ENCODE peak calls at places on chromosomes 13 and 19, in ten cellular contexts. G, K, P, X, A, W, Y, C, T and F are unnamed samples.

GRCh38 chr19:17950310-17951150 is 16.4 kb upstream of the KCNN1 start:
- DNase-seq in G (no peak), K (no peak), P (no peak), X (no peak), A (no peak), W (no peak), Y (peak), C (peak), T (no peak), F (peak)

GRCh38 chr19:47310819-47311218 is 1.2 kb downstream of the C5AR1 start:
- DNase-seq in G (no peak), K (no peak), P (peak), X (no peak), A (peak), W (peak), Y (peak), C (no peak), T (no peak), F (no peak)

GRCh38 chr19:2982983-2983350 is 5.6 kb downstream of the TLE6 start:
- DNase-seq in G (peak), K (no peak), P (peak), X (peak), A (peak), W (peak), Y (peak), C (no peak), T (peak), F (peak)

GRCh38 chr13:68927387-68928026 is 1180.1 kb upstream of the ATXN8OS start:
- DNase-seq in G (no peak), K (no peak), P (no peak), X (no peak), A (no peak), W (no peak), Y (no peak), C (no peak), T (no peak), F (no peak)

GRCh38 chr19:8506402-8506957 is 4.0 kb upstream of the PRAM1 start:
- DNase-seq in G (no peak), K (no peak), P (no peak), X (peak), A (no peak), W (no peak), Y (no peak), C (no peak), T (peak), F (peak)

GRCh38 chr19:45569619-45570421 is 14.8 kb downstream of the OPA3 start:
- DNase-seq in G (no peak), K (no peak), P (no peak), X (peak), A (peak), W (peak), Y (peak), C (peak), T (no peak), F (peak)

GRCh38 chr19:45168767-45169351 is 8.1 kb upstream of the NKPD1 start:
- DNase-seq in G (no peak), K (no peak), P (no peak), X (no peak), A (no peak), W (no peak), Y (peak), C (no peak), T (no peak), F (no peak)

GRCh38 chr19:54201172-54201701 is 579 bp downstream of the RPS9 start:
- DNase-seq in G (no peak), K (no peak), P (no peak), X (no peak), A (peak), W (no peak), Y (no peak), C (no peak), T (no peak), F (no peak)

GRCh38 chr13:97391201-97391600 is 42.8 kb upstream of the RAP2A start:
- DNase-seq in G (no peak), K (no peak), P (no peak), X (no peak), A (peak), W (no peak), Y (no peak), C (no peak), T (no peak), F (no peak)

GRCh38 chr13:71718931-71719330 is 148.1 kb downstream of the DACH1 start:
- DNase-seq in G (no peak), K (no peak), P (no peak), X (no peak), A (no peak), W (no peak), Y (no peak), C (no peak), T (no peak), F (no peak)

GRCh38 chr13:73662833-73663232 is 471.4 kb downstream of the KLF12 start:
- DNase-seq in G (no peak), K (no peak), P (no peak), X (no peak), A (no peak), W (no peak), Y (no peak), C (no peak), T (no peak), F (no peak)

GRCh38 chr19:19460258-19460731 is 54.8 kb downstream of the GATAD2A start:
- DNase-seq in G (no peak), K (no peak), P (no peak), X (no peak), A (no peak), W (no peak), Y (no peak), C (peak), T (no peak), F (no peak)

GRCh38 chr19:3225677-3226093 is 1.2 kb downstream of the CELF5 start:
- DNase-seq in G (no peak), K (no peak), P (no peak), X (no peak), A (no peak), W (no peak), Y (no peak), C (no peak), T (no peak), F (no peak)

GRCh38 chr19:12156254-12157058 is at the start of gene ZNF625:
- DNase-seq in G (peak), K (peak), P (peak), X (peak), A (peak), W (peak), Y (peak), C (no peak), T (peak), F (peak)

GRCh38 chr19:17473041-17473440 is 2.7 kb downstream of the SLC27A1 start:
- DNase-seq in G (no peak), K (peak), P (no peak), X (no peak), A (peak), W (peak), Y (no peak), C (no peak), T (no peak), F (no peak)

GRCh38 chr19:38310279-38310670 is 5.5 kb downstream of the YIF1B start:
- DNase-seq in G (no peak), K (no peak), P (no peak), X (no peak), A (no peak), W (no peak), Y (no peak), C (no peak), T (no peak), F (no peak)

GRCh38 chr19:34838248-34838647 is 65.2 kb upstream of the ZNF599 start:
- DNase-seq in G (no peak), K (no peak), P (no peak), X (no peak), A (peak), W (peak), Y (no peak), C (no peak), T (no peak), F (no peak)

GRCh38 chr19:426725-427445 is 17.9 kb upstream of the C2CD4C start:
- DNase-seq in G (no peak), K (no peak), P (no peak), X (no peak), A (no peak), W (no peak), Y (no peak), C (no peak), T (no peak), F (no peak)

GRCh38 chr19:7397687-7398086 is 49.0 kb downstream of the ARHGEF18 start:
- DNase-seq in G (no peak), K (peak), P (no peak), X (no peak), A (peak), W (no peak), Y (no peak), C (no peak), T (no peak), F (no peak)

GRCh38 chr13:99484405-99484981 is 16.8 kb upstream of the TM9SF2 start:
- DNase-seq in G (no peak), K (peak), P (no peak), X (no peak), A (peak), W (no peak), Y (no peak), C (no peak), T (no peak), F (no peak)

GRCh38 chr19:18932216-18932841 is 8.7 kb downstream of the HOMER3 start:
- DNase-seq in G (peak), K (no peak), P (peak), X (peak), A (peak), W (peak), Y (peak), C (peak), T (peak), F (peak)

GRCh38 chr19:13301627-13302334 is 151.6 kb downstream of the IER2 start:
- DNase-seq in G (no peak), K (no peak), P (no peak), X (no peak), A (no peak), W (no peak), Y (no peak), C (no peak), T (no peak), F (no peak)

GRCh38 chr19:7326105-7326877 is 22.4 kb upstream of the ARHGEF18 start:
- DNase-seq in G (no peak), K (peak), P (peak), X (peak), A (peak), W (no peak), Y (no peak), C (peak), T (no peak), F (no peak)

GRCh38 chr19:10339380-10339960 is at the start of gene ICAM3:
- DNase-seq in G (no peak), K (no peak), P (no peak), X (no peak), A (no peak), W (peak), Y (peak), C (peak), T (no peak), F (no peak)

GRCh38 chr13:79995334-79995733 is 345.6 kb downstream of the SPRY2 start:
- DNase-seq in G (no peak), K (peak), P (no peak), X (no peak), A (peak), W (no peak), Y (no peak), C (no peak), T (no peak), F (no peak)

GRCh38 chr13:111664696-111665095 is 344.3 kb downstream of the TEX29 start:
- DNase-seq in G (no peak), K (no peak), P (no peak), X (no peak), A (no peak), W (no peak), Y (no peak), C (no peak), T (no peak), F (no peak)

GRCh38 chr13:95801825-95802224 is 124.9 kb downstream of the DNAJC3 start:
- DNase-seq in G (no peak), K (no peak), P (no peak), X (no peak), A (no peak), W (no peak), Y (no peak), C (no peak), T (no peak), F (no peak)

GRCh38 chr19:27671876-27672275 is 1541.1 kb downstream of the UQCRFS1 start:
- DNase-seq in G (no peak), K (no peak), P (no peak), X (no peak), A (no peak), W (no peak), Y (no peak), C (no peak), T (no peak), F (no peak)

GRCh38 chr19:5104871-5105351 is 136.0 kb downstream of the KDM4B start:
- DNase-seq in G (no peak), K (no peak), P (no peak), X (peak), A (no peak), W (no peak), Y (no peak), C (no peak), T (no peak), F (no peak)
- H3K27ac ChIP-seq in G (no peak), K (no peak), P (no peak), X (peak), A (peak), W (no peak), Y (peak), C (no peak), T (no peak), F (no peak)

GRCh38 chr19:39671739-39672363 is 16.1 kb downstream of the LGALS16 start:
- DNase-seq in G (no peak), K (peak), P (no peak), X (peak), A (peak), W (peak), Y (no peak), C (peak), T (no peak), F (peak)
- TF ChIP-seq CTCF in G (peak), K (peak), P (peak), X (peak), A (peak), W (peak), Y (peak), C (peak), T (no peak), F (peak)

GRCh38 chr19:32661318-32661717 is 13.7 kb downstream of the ANKRD27 start:
- DNase-seq in G (no peak), K (no peak), P (no peak), X (no peak), A (no peak), W (no peak), Y (no peak), C (no peak), T (no peak), F (no peak)
- H3K27ac ChIP-seq in G (no peak), K (no peak), P (no peak), X (no peak), A (no peak), W (no peak), Y (no peak), C (no peak), T (no peak), F (no peak)

DNA sequence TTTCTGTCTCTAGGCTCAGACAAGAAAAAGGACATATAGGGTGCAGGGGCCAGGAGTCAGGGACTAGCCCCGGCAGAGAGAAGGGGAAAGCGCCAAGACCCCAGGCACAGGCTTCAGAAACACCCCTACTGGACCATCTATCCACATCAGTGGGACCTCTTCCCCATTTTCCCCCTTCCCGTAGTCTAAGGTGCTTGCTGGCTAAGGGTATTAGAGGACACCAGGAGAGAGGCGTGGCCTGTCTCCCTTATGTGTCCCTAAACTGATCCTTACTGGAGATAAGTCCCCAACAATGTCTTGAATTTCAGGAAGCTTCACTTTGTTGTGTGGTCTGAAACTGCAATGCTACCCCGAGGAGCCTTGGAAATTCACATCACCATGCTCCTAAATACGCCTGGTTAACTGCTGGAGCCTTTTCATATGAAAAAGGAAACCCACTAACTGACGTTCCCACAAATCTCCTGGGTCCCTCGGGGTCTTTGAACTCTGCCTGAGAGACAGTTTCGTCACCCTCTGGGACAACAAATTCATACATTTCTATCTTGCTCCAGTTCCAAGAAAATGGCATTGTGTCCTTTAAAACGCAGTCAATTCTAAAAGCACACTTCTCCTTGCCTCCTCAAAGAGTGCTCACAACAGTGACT is 197.7 kb downstream of the COL4A1 start:
- DNase-seq in G (no peak), K (no peak), P (no peak), X (no peak), A (no peak), W (no peak), Y (no peak), C (no peak), T (no peak), F (no peak)
- TF ChIP-seq CTCF in G (peak), K (no peak), P (no peak), X (no peak), A (no peak), W (no peak), Y (peak), C (no peak), T (no peak), F (no peak)